ENCODE peak calls at places on chromosomes 4 and X, in four cellular contexts. F, O, Q and N are unnamed samples.
A peak's percentile ranks its signal among the peaks of the same experiment; 100 is the strongest.

GRCh38 chrX:119605739-119606507 is at the start of gene NKRF:
- DNase-seq in F (peak; percentile 75), O (peak; percentile 89), Q (peak; percentile 87), N (peak; percentile 99)

GRCh38 chr4:105990933-105991332 is 95.7 kb downstream of the NPNT start:
- DNase-seq in F (no peak), O (no peak), Q (no peak), N (peak; percentile 40)

GRCh38 chr4:174749091-174749490 is 80.0 kb downstream of the GLRA3 start:
- DNase-seq in F (no peak), O (no peak), Q (no peak), N (no peak)

GRCh38 chr4:21819086-21819485 is 129.5 kb downstream of the KCNIP4 start:
- DNase-seq in F (no peak), O (no peak), Q (no peak), N (no peak)

GRCh38 chr4:104752337-104752736 is 257.6 kb upstream of the CXXC4 start:
- DNase-seq in F (no peak), O (no peak), Q (no peak), N (no peak)

GRCh38 chr4:101961144-101961543 is 170.6 kb downstream of the BANK1 start:
- DNase-seq in F (no peak), O (no peak), Q (no peak), N (no peak)

GRCh38 chr4:39976141-39976944 is 1.4 kb downstream of the PDS5A start:
- DNase-seq in F (peak; percentile 80), O (peak; percentile 84), Q (peak; percentile 82), N (peak; percentile 94)

GRCh38 chr4:8514391-8514790 is 65.8 kb upstream of the GPR78 start:
- DNase-seq in F (no peak), O (no peak), Q (no peak), N (peak; percentile 41)

GRCh38 chr4:75054089-75054488 is 121.2 kb downstream of the PARM1 start:
- DNase-seq in F (no peak), O (no peak), Q (no peak), N (no peak)

GRCh38 chrX:2413969-2414368 is 86.8 kb downstream of the DHRSX start:
- DNase-seq in F (no peak), O (no peak), Q (no peak), N (no peak)

GRCh38 chr4:116180056-116180690 is 905.2 kb downstream of the TRAM1L1 start:
- DNase-seq in F (peak; percentile 4), O (no peak), Q (no peak), N (no peak)

GRCh38 chr4:108774809-108775530 is 12.1 kb upstream of the ETNPPL start:
- DNase-seq in F (no peak), O (no peak), Q (no peak), N (no peak)

GRCh38 chr4:42398448-42399355 is 1.4 kb downstream of the SHISA3 start:
- DNase-seq in F (peak; percentile 57), O (peak; percentile 64), Q (peak; percentile 63), N (no peak)

GRCh38 chr4:182905038-182905437 is 12.1 kb downstream of the DCTD start:
- DNase-seq in F (no peak), O (no peak), Q (no peak), N (no peak)

GRCh38 chr4:113673450-113673849 is 88.1 kb downstream of the CAMK2D start:
- DNase-seq in F (no peak), O (no peak), Q (peak; percentile 47), N (no peak)

GRCh38 chr4:186118582-186118981 is 14.1 kb downstream of the FAM149A start:
- DNase-seq in F (no peak), O (no peak), Q (no peak), N (no peak)

GRCh38 chrX:50579955-50580354 is 109.3 kb upstream of the DGKK start:
- DNase-seq in F (peak; percentile 37), O (no peak), Q (peak; percentile 47), N (peak; percentile 45)

GRCh38 chrX:11664211-11664888 is 1.4 kb downstream of the ARHGAP6 start:
- DNase-seq in F (no peak), O (peak; percentile 42), Q (peak; percentile 28), N (peak; percentile 10)

GRCh38 chr4:89619230-89619962 is 217.6 kb downstream of the SNCA start:
- DNase-seq in F (no peak), O (no peak), Q (no peak), N (no peak)

GRCh38 chr4:188178276-188178675 is 39.0 kb downstream of the TRIML1 start:
- DNase-seq in F (no peak), O (no peak), Q (no peak), N (no peak)

GRCh38 chrX:40854242-40854641 is 118.9 kb upstream of the MED14 start:
- DNase-seq in F (no peak), O (no peak), Q (no peak), N (no peak)

GRCh38 chrX:40853816-40854123 is 118.4 kb upstream of the MED14 start:
- DNase-seq in F (no peak), O (no peak), Q (no peak), N (peak; percentile 34)

GRCh38 chrX:40853004-40853815 is 117.9 kb upstream of the MED14 start:
- DNase-seq in F (no peak), O (no peak), Q (no peak), N (no peak)

GRCh38 chrX:40855932-40856515 is 120.7 kb upstream of the MED14 start:
- DNase-seq in F (no peak), O (no peak), Q (no peak), N (no peak)

DNA sequence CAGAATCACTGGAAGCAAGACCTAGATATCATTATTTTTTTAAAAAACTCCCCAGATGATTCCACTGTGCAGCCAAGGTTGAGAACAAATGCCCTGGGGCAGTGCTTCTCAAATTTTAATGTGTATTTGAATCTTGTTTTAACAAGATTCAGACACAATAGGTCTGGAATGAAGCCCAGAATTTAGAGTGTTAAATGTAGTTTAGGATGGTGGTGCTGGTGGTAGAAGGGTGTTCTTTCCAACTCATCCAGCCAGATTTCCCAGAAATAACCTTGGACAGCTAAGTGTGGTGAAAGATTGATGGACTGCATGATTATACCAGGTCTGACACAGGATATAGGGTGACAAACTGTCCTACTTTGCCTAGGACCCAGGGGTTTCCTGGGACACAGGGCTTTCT is 120.1 kb upstream of the MED14 start:
- DNase-seq in F (no peak), O (no peak), Q (no peak), N (peak; percentile 12)
- H4K91ac ChIP-seq in F (no peak overlapping the region), O (peak overlapping the region; percentile 79), Q (peak overlapping the region; percentile 82), N (no peak overlapping the region)

GRCh38 chr4:122899682-122900081 is 22.7 kb downstream of the NUDT6 start:
- DNase-seq in F (no peak), O (no peak), Q (peak; percentile 71), N (no peak)
- H4K91ac ChIP-seq in F (no peak overlapping the region), O (no peak overlapping the region), Q (no peak overlapping the region), N (no peak overlapping the region)

DNA sequence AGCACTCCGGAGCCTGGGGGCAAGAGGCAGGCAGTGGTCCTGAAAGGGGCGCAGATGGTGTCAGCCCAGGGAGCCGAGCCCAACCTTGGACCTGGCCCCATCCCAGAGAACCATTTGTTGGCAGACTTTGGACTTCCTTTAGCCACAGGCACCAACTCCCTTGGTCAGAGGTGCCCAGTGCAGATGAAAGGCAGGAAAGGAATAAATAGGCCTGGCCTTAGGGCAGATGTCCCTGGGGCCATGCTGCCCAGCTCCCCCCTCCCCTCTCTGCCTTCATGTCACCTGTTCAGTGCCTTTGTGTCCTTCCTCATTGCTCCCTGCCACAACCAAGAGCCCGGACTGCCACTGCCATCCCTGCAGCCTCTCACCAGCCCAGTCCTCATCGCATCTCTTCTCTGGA is 52.8 kb downstream of the SEL1L3 start:
- DNase-seq in F (no peak), O (no peak), Q (no peak), N (no peak)
- H4K91ac ChIP-seq in F (no peak overlapping the region), O (no peak overlapping the region), Q (no peak overlapping the region), N (no peak overlapping the region)

DNA sequence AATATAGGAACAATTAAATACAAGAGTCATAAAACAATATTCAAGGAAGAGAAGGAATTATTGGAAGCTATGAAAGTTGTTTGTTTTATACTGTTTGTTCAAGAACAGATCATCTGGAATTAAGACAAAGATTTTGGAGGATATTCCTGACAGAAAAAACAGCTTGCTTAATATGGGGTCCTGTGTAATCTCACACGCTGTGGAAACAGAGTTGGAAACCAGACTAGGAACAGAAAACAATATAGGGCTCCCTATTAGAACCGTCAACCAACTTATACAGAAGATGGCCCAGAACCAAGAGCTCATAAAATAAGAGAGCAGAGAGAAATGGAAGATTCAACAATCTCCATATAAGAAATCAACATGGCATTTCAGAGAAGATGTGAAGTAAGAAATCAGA is 156.0 kb downstream of the PCDH18 start:
- DNase-seq in F (no peak), O (no peak), Q (no peak), N (no peak)
- H4K91ac ChIP-seq in F (no peak overlapping the region), O (no peak overlapping the region), Q (no peak overlapping the region), N (no peak overlapping the region)

GRCh38 chr4:26126135-26126718 is 194.6 kb upstream of the RBPJ start:
- DNase-seq in F (no peak), O (no peak), Q (no peak), N (no peak)
- H4K91ac ChIP-seq in F (no peak overlapping the region), O (no peak overlapping the region), Q (no peak overlapping the region), N (no peak overlapping the region)